ENCODE peak calls at places on chromosomes 5 and 9, in seven cellular contexts. R is stimulated activated CD4-positive, alpha-beta T cell treated with anti-CD3 and anti-CD28 coated beads, Interleukin-1b, Interleukin-23, amount 100 ng/mL, for 24 hours; G is iPS-NIHi11; L is AG08396; M is HuH-7; I is H7; H is stimulated activated CD8-positive, alpha-beta memory T cell treated with anti-CD3 and anti-CD28 coated beads, Interleukin-4, amount 100 ng/mL, for 24 hours. Y is an unnamed sample.

GRCh38 chr5:73126957-73127356 is 6.6 kb downstream of the TMEM171 start:
- DNase-seq in L (no peak), M (no peak), G (no peak), R (no peak), I (no peak), H (no peak), Y (no peak)

GRCh38 chr5:54531536-54531935 is 14.0 kb downstream of the SNX18 start:
- DNase-seq in L (no peak), M (no peak), G (no peak), I (no peak), H (no peak), R (no peak), Y (no peak)

GRCh38 chr5:79297661-79298060 is 61.7 kb downstream of the JMY start:
- DNase-seq in G (no peak), M (no peak), H (no peak), R (no peak), L (no peak), I (no peak), Y (no peak)

GRCh38 chr5:174581483-174581882 is 142.9 kb upstream of the MSX2 start:
- DNase-seq in I (peak; percentile 69), M (peak; percentile 23), L (no peak), R (no peak), G (peak; percentile 71), H (no peak), Y (peak; percentile 48)

GRCh38 chr9:75170898-75171360 is 82.6 kb downstream of the OSTF1 start:
- DNase-seq in I (no peak), M (no peak), L (no peak), H (no peak), G (no peak), R (no peak), Y (no peak)

GRCh38 chr9:121073038-121073437 is 1.7 kb upstream of the CNTRL start:
- DNase-seq in G (no peak), M (no peak), H (no peak), L (peak; percentile 43), I (no peak), R (no peak), Y (no peak)

GRCh38 chr5:103452666-103453065 is 109.9 kb downstream of the NUDT12 start:
- DNase-seq in H (no peak), R (no peak), M (no peak), G (no peak), L (peak; percentile 21), I (no peak), Y (no peak)

GRCh38 chr5:170755679-170756456 is 27.7 kb upstream of the GABRP start:
- DNase-seq in L (no peak), I (no peak), G (no peak), H (no peak), M (no peak), R (no peak), Y (no peak)

GRCh38 chr5:72234265-72234700 is 85.8 kb downstream of the MRPS27 start:
- DNase-seq in M (no peak), H (no peak), I (no peak), G (no peak), R (no peak), L (peak; percentile 36), Y (peak; percentile 18)

GRCh38 chr9:70422371-70423043 is 8.1 kb upstream of the KLF9 start:
- DNase-seq in I (no peak), H (no peak), L (no peak), R (no peak), G (no peak), M (no peak), Y (no peak)

GRCh38 chr5:32172908-32173393 is 1.2 kb downstream of the GOLPH3 start:
- DNase-seq in G (peak; percentile 36), R (no peak), I (peak; percentile 74), M (no peak), H (no peak), L (peak; percentile 59), Y (no peak)

GRCh38 chr5:113068559-113068958 is 92.0 kb downstream of the DCP2 start:
- DNase-seq in H (no peak), R (no peak), L (no peak), G (no peak), I (no peak), M (no peak), Y (no peak)

Y was measured in ACHN.